ENCODE peak calls at places on chromosomes 16 and 17, in five cellular contexts. E is D721Med; B is naive thymus-derived CD8-positive, alpha-beta T cell; S is HTR-8/SVneo; Z is brain microvascular endothelial cell. Y is an unnamed sample.

GRCh38 chr17:39813631-39814030 is 50.5 kb downstream of the IKZF3 start:
- DNase-seq in E (no peak), B (peak; percentile 74), S (no peak), Z (no peak), Y (no peak)

GRCh38 chr17:63534078-63534570 is 11.0 kb downstream of the KCNH6 start:
- DNase-seq in E (no peak), B (no peak), S (no peak), Z (no peak), Y (no peak)

GRCh38 chr16:17173134-17173729 is 297.5 kb downstream of the XYLT1 start:
- DNase-seq in E (no peak), B (no peak), S (no peak), Z (no peak), Y (peak; percentile 54)

GRCh38 chr17:4364622-4365041 is 1.8 kb downstream of the UBE2G1 start:
- DNase-seq in E (no peak), B (no peak), S (no peak), Z (no peak), Y (no peak)

GRCh38 chr16:30934827-30935557 is 11.6 kb downstream of the FBXL19 start:
- DNase-seq in E (peak; percentile 58), B (no peak), S (peak; percentile 50), Z (peak; percentile 56), Y (no peak)

GRCh38 chr17:81831957-81832607 is 1.0 kb downstream of the MCRIP1 start:
- DNase-seq in E (no peak), B (peak; percentile 25), S (peak; percentile 21), Z (peak; percentile 10), Y (no peak)

GRCh38 chr16:74874912-74875311 is 100.3 kb upstream of the FA2H start:
- DNase-seq in E (no peak), B (no peak), S (no peak), Z (no peak), Y (no peak)

GRCh38 chr16:8855051-8855786 is 13.6 kb downstream of the CARHSP1 start:
- DNase-seq in E (peak; percentile 1), B (no peak), S (no peak), Z (no peak), Y (no peak)

GRCh38 chr17:81091134-81091530 is 56.2 kb downstream of the BAIAP2 start:
- DNase-seq in E (no peak), B (no peak), S (no peak), Z (no peak), Y (no peak)

GRCh38 chr17:3804503-3804931 is 3.5 kb upstream of the ITGAE start:
- DNase-seq in E (no peak), B (no peak), S (no peak), Z (peak; percentile 57), Y (no peak)

GRCh38 chr16:29831490-29831889 is 11.2 kb downstream of the MVP start:
- DNase-seq in E (no peak), B (no peak), S (no peak), Z (no peak), Y (no peak)

GRCh38 chr17:42659079-42659931 is at the start of gene TUBG2:
- DNase-seq in E (peak; percentile 99), B (peak; percentile 64), S (peak; percentile 99), Z (peak; percentile 78), Y (peak; percentile 83)

GRCh38 chr17:82862758-82863645 is 23.2 kb upstream of the ZNF750 start:
- DNase-seq in E (no peak), B (no peak), S (no peak), Z (no peak), Y (no peak)

GRCh38 chr17:82228842-82229685 is at the start of gene SLC16A3:
- DNase-seq in E (peak; percentile 88), B (peak; percentile 52), S (peak; percentile 75), Z (no peak), Y (no peak)

GRCh38 chr17:19769946-19770652 is 22.0 kb upstream of the ALDH3A1 start:
- DNase-seq in E (no peak), B (no peak), S (peak; percentile 80), Z (no peak), Y (no peak)

GRCh38 chr17:76446449-76447231 is 6.3 kb downstream of the UBE2O start:
- DNase-seq in E (no peak), B (no peak), S (peak; percentile 88), Z (peak; percentile 80), Y (no peak)

GRCh38 chr16:89638455-89638854 is 19.1 kb downstream of the CHMP1A start:
- DNase-seq in E (no peak), B (no peak), S (no peak), Z (no peak), Y (no peak)

GRCh38 chr16:19463468-19464315 is 46.0 kb downstream of the TMC5 start:
- DNase-seq in E (no peak), B (no peak), S (peak; percentile 59), Z (no peak), Y (no peak)

GRCh38 chr16:27475561-27475960 is 73.6 kb downstream of the IL21R start:
- DNase-seq in E (no peak), B (no peak), S (peak; percentile 65), Z (peak; percentile 89), Y (no peak)

GRCh38 chr16:69309316-69309715 is 1.8 kb upstream of the VPS4A start:
- DNase-seq in E (no peak), B (no peak), S (no peak), Z (no peak), Y (peak; percentile 73)

GRCh38 chr17:57404807-57405485 is 148.6 kb downstream of the MSI2 start:
- DNase-seq in E (no peak), B (no peak), S (no peak), Z (no peak), Y (no peak)

GRCh38 chr16:11256657-11257130 is 690 bp upstream of the SOCS1 start:
- DNase-seq in E (no peak), B (no peak), S (no peak), Z (no peak), Y (peak; percentile 32)

GRCh38 chr17:31495049-31495885 is 103.8 kb downstream of the RAB11FIP4 start:
- DNase-seq in E (no peak), B (no peak), S (no peak), Z (no peak), Y (no peak)

GRCh38 chr16:15507299-15507958 is 73.0 kb downstream of the BMERB1 start:
- DNase-seq in E (no peak), B (no peak), S (no peak), Z (peak; percentile 79), Y (no peak)

GRCh38 chr16:53042235-53042645 is 10.5 kb downstream of the CHD9NB start:
- DNase-seq in E (no peak), B (no peak), S (no peak), Z (no peak), Y (no peak)

Y was measured in globus pallidus.